ENCODE peak calls at places on chromosomes 16 and 17, in four cellular contexts. I is neural progenitor cell; E is CD4-positive, CD25-positive, alpha-beta regulatory T cell; D is ovary. P is an unnamed sample.

GRCh38 chr17:80926601-80927250 is 64.9 kb upstream of the CHMP6 start:
- DNase-seq in E (no peak), I (peak; percentile 57), D (no peak), P (no peak)

GRCh38 chr17:73972901-73973300 is 230.6 kb upstream of the RPL38 start:
- DNase-seq in D (no peak), I (no peak), E (no peak), P (no peak)

GRCh38 chr17:66472123-66472522 is 169.7 kb downstream of the PRKCA start:
- DNase-seq in D (no peak), E (no peak), I (no peak), P (no peak)

GRCh38 chr16:78785218-78785617 is 685.8 kb downstream of the WWOX start:
- DNase-seq in I (no peak), D (no peak), E (no peak), P (no peak)

GRCh38 chr16:5580772-5581171 is 483.2 kb upstream of the EEF2KMT start:
- DNase-seq in E (no peak), D (no peak), I (no peak), P (no peak)

GRCh38 chr17:82370471-82371332 is 863 bp upstream of the UTS2R start:
- DNase-seq in I (no peak), D (no peak), E (no peak), P (no peak)

GRCh38 chr16:57185446-57185944 is 344 bp downstream of the PSME3IP1 start:
- DNase-seq in I (peak; percentile 67), D (peak; percentile 43), E (no peak), P (peak; percentile 68)

GRCh38 chr16:12020007-12020406 is 43.5 kb downstream of the SNX29 start:
- DNase-seq in D (no peak), E (no peak), I (no peak), P (no peak)

GRCh38 chr17:50445730-50446305 is 19.8 kb downstream of the ACSF2 start:
- DNase-seq in D (no peak), I (no peak), E (no peak), P (no peak)

GRCh38 chr16:11963706-11964105 is 1.3 kb upstream of the TNFRSF17 start:
- DNase-seq in E (no peak), I (no peak), D (no peak), P (no peak)

GRCh38 chr16:46961373-46962353 is 11.8 kb downstream of the DNAJA2 start:
- DNase-seq in D (no peak), I (no peak), E (no peak), P (no peak)

GRCh38 chr16:57826706-57827625 is 24.7 kb upstream of the KIFC3 start:
- DNase-seq in I (no peak), E (no peak), D (peak; percentile 42), P (no peak)

GRCh38 chr16:8669481-8669880 is 4.9 kb upstream of the ABAT start:
- DNase-seq in I (no peak), D (no peak), E (no peak), P (no peak)

GRCh38 chr17:77131919-77132318 is 8.8 kb upstream of the SEC14L1 start:
- DNase-seq in E (no peak), D (no peak), I (no peak), P (peak; percentile 81)

GRCh38 chr16:68993885-68994284 is 111.6 kb upstream of the HAS3 start:
- DNase-seq in D (no peak), I (no peak), E (no peak), P (peak; percentile 79)

GRCh38 chr16:13154799-13155198 is 253.4 kb downstream of the SHISA9 start:
- DNase-seq in D (no peak), I (no peak), E (no peak), P (no peak)

GRCh38 chr16:10896723-10897122 is 19.7 kb downstream of the CIITA start:
- DNase-seq in E (no peak), I (no peak), D (no peak), P (no peak)
- H3K27ac ChIP-seq in E (no peak overlapping the region), I (no peak overlapping the region), D (no peak overlapping the region), P (no peak overlapping the region)

GRCh38 chr16:3857189-3858013 is 23.1 kb downstream of the CREBBP start:
- DNase-seq in I (no peak), E (no peak), D (peak; percentile 27), P (no peak)
- H3K4me1 ChIP-seq in I (peaks cover 39% of the 10 kb centered on the region), E (peaks cover 59% of the 10 kb centered on the region), D (peaks cover 34% of the 10 kb centered on the region), P (peaks cover 55% of the 10 kb centered on the region)

GRCh38 chr17:38881600-38882191 is 11.8 kb downstream of the LASP1 start:
- DNase-seq in E (no peak), I (peak; percentile 6), D (peak; percentile 87), P (peak; percentile 72)

GRCh38 chr17:38885044-38885727 is 15.3 kb downstream of the LASP1 start:
- DNase-seq in D (no peak), I (peak; percentile 5), E (no peak), P (no peak)

GRCh38 chr17:38886643-38887010 is 16.8 kb downstream of the LASP1 start:
- DNase-seq in E (no peak), D (no peak), I (no peak), P (no peak)

GRCh38 chr17:38885728-38886642 is 16.1 kb downstream of the LASP1 start:
- DNase-seq in I (peak; percentile 90), D (no peak), E (no peak), P (peak; percentile 46)

GRCh38 chr17:38883592-38884526 is 14.0 kb downstream of the LASP1 start:
- DNase-seq in E (no peak), D (no peak), I (peak; percentile 77), P (no peak)
- H3K27ac ChIP-seq in E (peak overlapping the region; percentile 55), D (no peak overlapping the region), I (peak overlapping the region; percentile 84), P (no peak overlapping the region)

GRCh38 chr16:24009060-24009459 is 173.3 kb downstream of the PRKCB start:
- DNase-seq in D (no peak), E (no peak), I (no peak), P (no peak)
- H3K4me1 ChIP-seq in D (no peaks in the 10 kb centered on the region), E (peaks cover 13% of the 10 kb centered on the region), I (no peaks in the 10 kb centered on the region), P (no peaks in the 10 kb centered on the region)

GRCh38 chr17:14372905-14373559 is 72.2 kb downstream of the HS3ST3B1 start:
- DNase-seq in E (no peak), D (no peak), I (peak; percentile 57), P (peak; percentile 44)
- H3K27ac ChIP-seq in E (no peak overlapping the region), D (no peak overlapping the region), I (no peak overlapping the region), P (peak overlapping the region; percentile 6)

GRCh38 chr16:50282955-50283631 is 16.7 kb downstream of the ADCY7 start:
- DNase-seq in I (no peak), E (no peak), D (no peak), P (no peak)

GRCh38 chr16:50284131-50284911 is 18.0 kb downstream of the ADCY7 start:
- DNase-seq in I (no peak), E (no peak), D (no peak), P (peak; percentile 37)

GRCh38 chr16:50288920-50289319 is 22.6 kb downstream of the ADCY7 start:
- DNase-seq in D (no peak), E (no peak), I (no peak), P (no peak)

GRCh38 chr16:50286681-50287080 is 20.3 kb downstream of the ADCY7 start:
- DNase-seq in D (no peak), E (no peak), I (no peak), P (no peak)

DNA sequence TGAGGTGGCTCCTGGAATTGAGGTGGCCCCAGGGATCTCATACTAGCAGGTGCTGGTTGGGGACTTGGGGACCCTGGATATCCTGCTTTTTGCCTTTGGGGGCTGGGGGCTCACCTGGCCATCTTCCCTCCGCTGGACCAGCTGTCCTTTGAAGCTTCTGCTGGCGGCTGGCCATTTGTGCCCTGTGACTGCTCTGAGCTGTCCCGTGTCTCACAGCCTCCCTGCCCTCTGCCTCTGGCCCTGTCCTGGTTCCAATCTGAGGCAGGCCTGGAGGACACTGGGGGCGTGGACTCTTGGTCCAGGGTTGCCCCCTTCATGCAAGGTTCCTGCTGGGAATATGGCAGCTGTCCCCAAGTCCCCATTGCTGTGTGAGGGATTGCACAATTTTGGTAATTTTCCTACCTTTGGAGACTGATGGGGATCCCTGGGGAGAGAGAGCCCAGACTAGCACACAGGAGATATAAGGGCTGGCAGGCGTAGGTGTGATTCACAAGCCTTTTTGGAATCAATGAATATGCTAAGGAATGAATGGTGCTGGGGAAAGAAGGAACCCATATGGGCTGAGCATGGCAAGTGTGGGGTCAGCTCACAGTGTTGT is 19.2 kb downstream of the ADCY7 start:
- DNase-seq in D (no peak), E (no peak), I (no peak), P (no peak)
- H3K4me1 ChIP-seq in D (peaks cover 8% of the 10 kb centered on the region), E (peaks cover 64% of the 10 kb centered on the region), I (no peaks in the 10 kb centered on the region), P (no peaks in the 10 kb centered on the region)

GRCh38 chr17:57552114-57552601 is 192.9 kb downstream of the CCDC182 start:
- DNase-seq in E (no peak), D (peak; percentile 61), I (peak; percentile 83), P (peak; percentile 77)
- H3K27ac ChIP-seq in E (no peak overlapping the region), D (no peak overlapping the region), I (no peak overlapping the region), P (no peak overlapping the region)

DNA sequence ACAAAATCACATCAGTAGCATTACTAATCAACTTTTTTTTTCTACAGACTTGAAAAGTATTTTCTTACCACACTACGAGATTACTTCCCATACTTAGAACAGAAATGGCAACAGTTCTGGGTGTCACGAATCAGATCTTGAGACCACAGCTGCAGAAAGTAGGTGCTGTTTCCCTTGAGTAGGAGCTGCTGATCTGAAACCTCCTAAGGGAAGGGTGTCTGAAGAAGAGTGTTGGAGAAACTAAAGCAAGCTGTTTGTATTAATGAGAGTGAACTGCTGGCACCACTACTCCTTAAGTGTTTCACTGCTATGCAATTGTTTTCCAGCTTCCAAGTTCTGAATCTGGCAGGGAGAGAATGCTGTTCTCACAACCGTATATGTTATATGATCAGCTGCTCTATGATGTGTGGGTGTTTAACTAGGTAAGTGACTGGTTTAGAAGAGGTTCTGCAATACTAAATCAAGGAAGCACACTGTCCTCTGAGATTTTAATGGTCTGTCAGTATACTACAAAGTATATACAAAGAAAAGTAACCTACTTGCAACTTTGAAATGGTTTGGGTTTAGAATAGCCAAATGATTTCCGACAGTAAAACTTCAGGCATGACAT is 3.3 kb downstream of the ZNF652 start:
- DNase-seq in E (no peak), D (no peak), I (no peak), P (peak; percentile 9)
- H3K4me1 ChIP-seq in E (peaks cover 50% of the 10 kb centered on the region), D (peaks cover 6% of the 10 kb centered on the region), I (peaks cover 25% of the 10 kb centered on the region), P (peaks cover 19% of the 10 kb centered on the region)

DNA sequence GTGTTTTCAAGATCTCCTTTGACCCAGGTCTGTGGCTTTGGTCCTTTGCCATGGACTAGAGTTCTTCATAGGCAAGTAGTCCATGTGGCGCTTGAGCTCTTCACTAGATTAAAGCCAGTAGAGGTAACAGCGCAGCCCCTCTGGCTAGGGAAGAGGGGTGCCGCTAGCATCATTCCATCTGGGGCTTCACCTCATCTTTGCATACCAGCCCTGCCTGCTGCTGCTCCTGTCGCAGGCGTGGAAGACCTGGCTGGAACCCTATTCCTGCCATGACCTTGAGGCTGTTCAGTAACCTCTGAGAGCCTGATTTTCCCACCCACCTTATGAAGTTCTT is 198.4 kb downstream of the MSI2 start:
- DNase-seq in I (no peak), D (no peak), E (no peak), P (no peak)
- H3K27ac ChIP-seq in I (no peak overlapping the region), D (peak overlapping the region; percentile 51), E (peak overlapping the region; percentile 73), P (no peak overlapping the region)

P was measured in cardiac muscle cell.